ENCODE peak calls at places on chromosome 2, in four cellular contexts. One of them, this sample, is unnamed.

GRCh38 chr2:172927381-172928357 is 148.0 kb upstream of the MAP3K20 start:
- DNase-seq in ovary: no peak
- DNase-seq in activated naive CD4-positive, alpha-beta T cell: no peak
- DNase-seq in coronary artery: no peak
- DNase-seq in this sample: peak

GRCh38 chr2:905833-906140 is 44.9 kb upstream of the SNTG2 start:
- DNase-seq in activated naive CD4-positive, alpha-beta T cell: no peak
- DNase-seq in coronary artery: no peak
- DNase-seq in ovary: no peak
- DNase-seq in this sample: peak

GRCh38 chr2:651961-652373 is 25.2 kb downstream of the TMEM18 start:
- DNase-seq in ovary: no peak
- DNase-seq in activated naive CD4-positive, alpha-beta T cell: no peak
- DNase-seq in coronary artery: peak
- DNase-seq in this sample: no peak

GRCh38 chr2:144942516-144943256 is 422.8 kb upstream of the ZEB2 start:
- DNase-seq in coronary artery: no peak
- DNase-seq in ovary: no peak
- DNase-seq in activated naive CD4-positive, alpha-beta T cell: no peak
- DNase-seq in this sample: no peak

GRCh38 chr2:167862787-167863186 is 384.6 kb downstream of the STK39 start:
- DNase-seq in ovary: no peak
- DNase-seq in coronary artery: no peak
- DNase-seq in activated naive CD4-positive, alpha-beta T cell: no peak
- DNase-seq in this sample: no peak

GRCh38 chr2:133503323-133503722 is 64.9 kb downstream of the NCKAP5 start:
- DNase-seq in ovary: no peak
- DNase-seq in coronary artery: no peak
- DNase-seq in activated naive CD4-positive, alpha-beta T cell: no peak
- DNase-seq in this sample: no peak

GRCh38 chr2:164922119-164922518 is 33.2 kb downstream of the SLC38A11 start:
- DNase-seq in coronary artery: no peak
- DNase-seq in activated naive CD4-positive, alpha-beta T cell: no peak
- DNase-seq in ovary: no peak
- DNase-seq in this sample: no peak

GRCh38 chr2:235679471-235679870 is 185.6 kb downstream of the AGAP1 start:
- DNase-seq in activated naive CD4-positive, alpha-beta T cell: no peak
- DNase-seq in coronary artery: no peak
- DNase-seq in ovary: no peak
- DNase-seq in this sample: no peak

GRCh38 chr2:144460981-144461766 is 58.7 kb downstream of the ZEB2 start:
- DNase-seq in coronary artery: no peak
- DNase-seq in ovary: no peak
- DNase-seq in activated naive CD4-positive, alpha-beta T cell: no peak
- DNase-seq in this sample: no peak

GRCh38 chr2:73069855-73070650 is 1.5 kb downstream of the SFXN5 start:
- DNase-seq in ovary: no peak
- DNase-seq in coronary artery: peak
- DNase-seq in activated naive CD4-positive, alpha-beta T cell: no peak
- DNase-seq in this sample: no peak

GRCh38 chr2:36459725-36460137 is 104.2 kb downstream of the CRIM1 start:
- DNase-seq in coronary artery: no peak
- DNase-seq in ovary: no peak
- DNase-seq in activated naive CD4-positive, alpha-beta T cell: no peak
- DNase-seq in this sample: no peak

GRCh38 chr2:204012081-204012653 is 75.6 kb downstream of the ICOS start:
- DNase-seq in activated naive CD4-positive, alpha-beta T cell: no peak
- DNase-seq in ovary: no peak
- DNase-seq in coronary artery: no peak
- DNase-seq in this sample: peak

GRCh38 chr2:159187095-159187494 is 99.4 kb downstream of the WDSUB1 start:
- DNase-seq in ovary: no peak
- DNase-seq in coronary artery: no peak
- DNase-seq in activated naive CD4-positive, alpha-beta T cell: no peak
- DNase-seq in this sample: no peak

GRCh38 chr2:201471732-201472395 is 20.3 kb downstream of the STRADB start:
- DNase-seq in ovary: no peak
- DNase-seq in coronary artery: no peak
- DNase-seq in activated naive CD4-positive, alpha-beta T cell: no peak
- DNase-seq in this sample: no peak

GRCh38 chr2:155377178-155377780 is 678.8 kb downstream of the KCNJ3 start:
- DNase-seq in coronary artery: no peak
- DNase-seq in activated naive CD4-positive, alpha-beta T cell: no peak
- DNase-seq in ovary: no peak
- DNase-seq in this sample: no peak

GRCh38 chr2:63071664-63072063 is 21.0 kb downstream of the OTX1 start:
- DNase-seq in ovary: no peak
- DNase-seq in activated naive CD4-positive, alpha-beta T cell: no peak
- DNase-seq in coronary artery: no peak
- DNase-seq in this sample: no peak

GRCh38 chr2:26847663-26848335 is at the start of gene DPYSL5:
- DNase-seq in coronary artery: no peak
- DNase-seq in ovary: peak
- DNase-seq in activated naive CD4-positive, alpha-beta T cell: no peak
- DNase-seq in this sample: no peak

GRCh38 chr2:97868986-97869721 is 126.6 kb downstream of the TMEM131 start:
- DNase-seq in activated naive CD4-positive, alpha-beta T cell: no peak
- DNase-seq in ovary: no peak
- DNase-seq in coronary artery: no peak
- DNase-seq in this sample: no peak

GRCh38 chr2:174682578-174683391 is 81.5 kb downstream of the CHRNA1 start:
- DNase-seq in coronary artery: peak
- DNase-seq in ovary: peak
- DNase-seq in activated naive CD4-positive, alpha-beta T cell: peak
- DNase-seq in this sample: peak

GRCh38 chr2:197073701-197074433 is 147.4 kb upstream of the PGAP1 start:
- DNase-seq in activated naive CD4-positive, alpha-beta T cell: no peak
- DNase-seq in ovary: peak
- DNase-seq in coronary artery: no peak
- DNase-seq in this sample: no peak

GRCh38 chr2:220198911-220199310 is 571.5 kb downstream of the SLC4A3 start:
- DNase-seq in coronary artery: no peak
- DNase-seq in ovary: no peak
- DNase-seq in activated naive CD4-positive, alpha-beta T cell: no peak
- DNase-seq in this sample: peak

GRCh38 chr2:163171786-163172549 is 333.4 kb upstream of the KCNH7 start:
- DNase-seq in ovary: no peak
- DNase-seq in coronary artery: no peak
- DNase-seq in activated naive CD4-positive, alpha-beta T cell: no peak
- DNase-seq in this sample: no peak

GRCh38 chr2:48567671-48568070 is 37.7 kb downstream of the STON1 start:
- DNase-seq in coronary artery: no peak
- DNase-seq in activated naive CD4-positive, alpha-beta T cell: no peak
- DNase-seq in ovary: no peak
- DNase-seq in this sample: no peak

GRCh38 chr2:240590681-240591111 is 4.2 kb downstream of the CAPN10 start:
- DNase-seq in coronary artery: no peak
- DNase-seq in ovary: no peak
- DNase-seq in activated naive CD4-positive, alpha-beta T cell: no peak
- DNase-seq in this sample: no peak

GRCh38 chr2:43038720-43039099 is 187.7 kb downstream of the ZFP36L2 start:
- DNase-seq in activated naive CD4-positive, alpha-beta T cell: no peak
- DNase-seq in coronary artery: no peak
- DNase-seq in ovary: no peak
- DNase-seq in this sample: no peak

GRCh38 chr2:27652790-27653189 is 10.6 kb downstream of the SUPT7L start:
- DNase-seq in activated naive CD4-positive, alpha-beta T cell: no peak
- DNase-seq in coronary artery: no peak
- DNase-seq in ovary: no peak
- DNase-seq in this sample: no peak

GRCh38 chr2:36032046-36032445 is 323.5 kb upstream of the CRIM1 start:
- DNase-seq in activated naive CD4-positive, alpha-beta T cell: no peak
- DNase-seq in coronary artery: no peak
- DNase-seq in ovary: no peak
- DNase-seq in this sample: no peak

GRCh38 chr2:30253873-30254691 is 22.7 kb downstream of the LBH start:
- DNase-seq in activated naive CD4-positive, alpha-beta T cell: no peak
- DNase-seq in ovary: no peak
- DNase-seq in coronary artery: no peak
- DNase-seq in this sample: no peak

GRCh38 chr2:104521247-104521646 is 332.7 kb upstream of the POU3F3 start:
- DNase-seq in coronary artery: no peak
- DNase-seq in activated naive CD4-positive, alpha-beta T cell: no peak
- DNase-seq in ovary: no peak
- DNase-seq in this sample: no peak

GRCh38 chr2:234708091-234708683 is 211.3 kb upstream of the ARL4C start:
- DNase-seq in coronary artery: no peak
- DNase-seq in ovary: no peak
- DNase-seq in activated naive CD4-positive, alpha-beta T cell: no peak
- DNase-seq in this sample: no peak

GRCh38 chr2:186422226-186422625 is 63.8 kb upstream of the ZC3H15 start:
- DNase-seq in activated naive CD4-positive, alpha-beta T cell: no peak
- DNase-seq in coronary artery: peak
- DNase-seq in ovary: peak
- DNase-seq in this sample: no peak

GRCh38 chr2:174779361-174779928 is 15.2 kb upstream of the CHRNA1 start:
- DNase-seq in activated naive CD4-positive, alpha-beta T cell: no peak
- DNase-seq in coronary artery: no peak
- DNase-seq in ovary: no peak
- DNase-seq in this sample: no peak

GRCh38 chr2:9244985-9245544 is 38.5 kb downstream of the ASAP2 start:
- DNase-seq in coronary artery: no peak
- DNase-seq in activated naive CD4-positive, alpha-beta T cell: no peak
- DNase-seq in ovary: no peak
- DNase-seq in this sample: no peak

GRCh38 chr2:11009866-11010265 is 98.1 kb downstream of the KCNF1 start:
- DNase-seq in ovary: no peak
- DNase-seq in activated naive CD4-positive, alpha-beta T cell: no peak
- DNase-seq in coronary artery: peak
- DNase-seq in this sample: no peak

GRCh38 chr2:12726271-12726670 is 9.5 kb downstream of the TRIB2 start:
- DNase-seq in activated naive CD4-positive, alpha-beta T cell: no peak
- DNase-seq in coronary artery: peak
- DNase-seq in ovary: no peak
- DNase-seq in this sample: no peak

GRCh38 chr2:134602666-134603065 is 116.1 kb downstream of the TMEM163 start:
- DNase-seq in activated naive CD4-positive, alpha-beta T cell: no peak
- DNase-seq in ovary: no peak
- DNase-seq in coronary artery: no peak
- DNase-seq in this sample: no peak

GRCh38 chr2:228023619-228024018 is 152.2 kb downstream of the DAW1 start:
- DNase-seq in ovary: no peak
- DNase-seq in activated naive CD4-positive, alpha-beta T cell: no peak
- DNase-seq in coronary artery: no peak
- DNase-seq in this sample: no peak

GRCh38 chr2:240885566-240885965 is 10.4 kb downstream of the MAB21L4 start:
- DNase-seq in activated naive CD4-positive, alpha-beta T cell: no peak
- DNase-seq in ovary: no peak
- DNase-seq in coronary artery: no peak
- DNase-seq in this sample: no peak

This sample was measured in ureter.